ENCODE peak calls at places on chromosomes 12 and 14, in four cellular contexts. F is Daoy, W is CMK, A is esophagus squamous epithelium. P is an unnamed sample.

GRCh38 chr14:80202888-80203562 is 8.3 kb downstream of the DIO2 start:
- DNase-seq in F (peak), W (peak), A (no peak), P (peak)

GRCh38 chr14:97592341-97592980 is 795.3 kb downstream of the VRK1 start:
- DNase-seq in F (no peak), W (no peak), A (no peak), P (no peak)

GRCh38 chr12:28424965-28425364 is 234.7 kb downstream of the CCDC91 start:
- DNase-seq in F (no peak), W (no peak), A (no peak), P (no peak)

GRCh38 chr14:66514206-66514605 is 6.3 kb downstream of the GPHN start:
- DNase-seq in F (no peak), W (no peak), A (no peak), P (no peak)

GRCh38 chr14:61188936-61189808 is 92.0 kb downstream of the TMEM30B start:
- DNase-seq in F (peak), W (no peak), A (no peak), P (peak)

GRCh38 chr14:75977544-75977943 is 4.3 kb downstream of the TGFB3 start:
- DNase-seq in F (no peak), W (no peak), A (no peak), P (no peak)

GRCh38 chr14:74019743-74020142 is 594 bp downstream of the BBOF1 start:
- DNase-seq in F (peak), W (no peak), A (no peak), P (no peak)

GRCh38 chr14:94538070-94538740 is 23.0 kb upstream of the SERPINA4 start:
- DNase-seq in F (no peak), W (no peak), A (no peak), P (no peak)

GRCh38 chr12:54988402-54989054 is 4.0 kb upstream of the TESPA1 start:
- DNase-seq in F (peak), W (no peak), A (no peak), P (peak)

GRCh38 chr14:92570863-92571262 is 57.3 kb downstream of the RIN3 start:
- DNase-seq in F (no peak), W (no peak), A (no peak), P (no peak)